ENCODE peak calls at places on chromosomes 16 and 17, in five cellular contexts. N is posterior vena cava, Y is stomach, T is neural progenitor cell, B is IMR-90. D is an unnamed sample.

GRCh38 chr16:79294568-79294967 is 306.0 kb downstream of the MAF start:
- DNase-seq in N (no peak), Y (no peak), T (no peak), B (no peak), D (no peak)

GRCh38 chr17:1039511-1040215 is 42.7 kb downstream of the TIMM22 start:
- DNase-seq in N (peak; percentile 95), Y (peak; percentile 75), T (no peak), B (no peak), D (peak; percentile 37)

GRCh38 chr16:14240216-14240843 is 169.2 kb downstream of the MRTFB start:
- DNase-seq in N (no peak), Y (no peak), T (no peak), B (no peak), D (no peak)

GRCh38 chr17:50102164-50102991 is 7.2 kb downstream of the PDK2 start:
- DNase-seq in N (no peak), Y (peak; percentile 90), T (no peak), B (no peak), D (no peak)

GRCh38 chr17:39699818-39700147 is at the start of gene ERBB2:
- DNase-seq in N (no peak), Y (peak; percentile 80), T (peak; percentile 85), B (peak; percentile 73), D (peak; percentile 85)

GRCh38 chr16:22641030-22641671 is 130.5 kb downstream of the NPIPB5 start:
- DNase-seq in N (no peak), Y (no peak), T (peak; percentile 73), B (peak; percentile 49), D (peak; percentile 28)

GRCh38 chr17:71828182-71828596 is 292.6 kb upstream of the SOX9 start:
- DNase-seq in N (no peak), Y (no peak), T (peak; percentile 96), B (peak; percentile 2), D (peak; percentile 21)

GRCh38 chr16:740459-740763 is 386 bp downstream of the CIAO3 start:
- DNase-seq in N (no peak), Y (no peak), T (peak; percentile 35), B (no peak), D (no peak)

GRCh38 chr17:19348806-19349205 is 13.7 kb downstream of the B9D1 start:
- DNase-seq in N (no peak), Y (no peak), T (no peak), B (no peak), D (no peak)

GRCh38 chr17:64491995-64492394 is 4.9 kb downstream of the POLG2 start:
- DNase-seq in N (no peak), Y (no peak), T (no peak), B (peak; percentile 47), D (no peak)

GRCh38 chr16:85565796-85566501 is 47.2 kb upstream of the GSE1 start:
- DNase-seq in N (no peak), Y (no peak), T (no peak), B (no peak), D (no peak)

GRCh38 chr17:50097455-50097854 is 2.3 kb downstream of the PDK2 start:
- DNase-seq in N (no peak), Y (no peak), T (no peak), B (no peak), D (no peak)

GRCh38 chr16:74626741-74627416 is 20.0 kb upstream of the GLG1 start:
- DNase-seq in N (no peak), Y (no peak), T (no peak), B (peak; percentile 60), D (peak; percentile 45)

GRCh38 chr17:74987909-74988711 is 678 bp downstream of the CDR2L start:
- DNase-seq in N (peak; percentile 96), Y (peak; percentile 74), T (peak; percentile 88), B (peak; percentile 76), D (peak; percentile 80)

GRCh38 chr17:20059728-20060188 is 50.6 kb downstream of the SPECC1 start:
- DNase-seq in N (no peak), Y (no peak), T (no peak), B (peak; percentile 23), D (peak; percentile 77)

GRCh38 chr16:25006504-25007055 is 8.6 kb downstream of the ARHGAP17 start:
- DNase-seq in N (no peak), Y (no peak), T (no peak), B (peak; percentile 71), D (peak; percentile 73)

GRCh38 chr17:83012873-83013778 is 66.3 kb upstream of the METRNL start:
- DNase-seq in N (peak; percentile 71), Y (no peak), T (no peak), B (peak; percentile 97), D (no peak)

GRCh38 chr16:24685539-24686432 is 43.7 kb upstream of the TNRC6A start:
- DNase-seq in N (peak; percentile 90), Y (peak; percentile 33), T (peak; percentile 48), B (peak; percentile 82), D (peak; percentile 86)

GRCh38 chr17:37847811-37848331 is 76.3 kb upstream of the TBC1D3K start:
- DNase-seq in N (no peak), Y (no peak), T (no peak), B (no peak), D (no peak)

GRCh38 chr16:23296994-23297393 is 5.1 kb upstream of the SCNN1B start:
- DNase-seq in N (no peak), Y (peak; percentile 34), T (peak; percentile 16), B (no peak), D (no peak)

GRCh38 chr17:79305831-79306687 is 231.4 kb downstream of the ENGASE start:
- DNase-seq in N (no peak), Y (peak; percentile 66), T (peak; percentile 23), B (no peak), D (no peak)

GRCh38 chr17:76408037-76408849 is 23.8 kb downstream of the SPHK1 start:
- DNase-seq in N (peak; percentile 83), Y (peak; percentile 85), T (peak; percentile 68), B (peak; percentile 39), D (peak; percentile 58)

GRCh38 chr17:56594528-56595418 is 1.3 kb downstream of the NOG start:
- DNase-seq in N (no peak), Y (no peak), T (peak; percentile 63), B (peak; percentile 10), D (no peak)

GRCh38 chr16:590165-590874 is 454 bp downstream of the RAB40C start:
- DNase-seq in N (no peak), Y (peak; percentile 50), T (peak; percentile 64), B (peak; percentile 47), D (peak; percentile 58)

GRCh38 chr16:6955303-6955702 is 377.3 kb upstream of the RBFOX1 start:
- DNase-seq in N (no peak), Y (no peak), T (no peak), B (no peak), D (no peak)

GRCh38 chr17:2028737-2029136 is 1.2 kb upstream of the DPH1 start:
- DNase-seq in N (no peak), Y (no peak), T (no peak), B (no peak), D (no peak)

GRCh38 chr17:36714789-36715188 is 113.4 kb downstream of the MRM1 start:
- DNase-seq in N (no peak), Y (no peak), T (no peak), B (no peak), D (no peak)

D was measured in cardiac fibroblast.